ENCODE peak calls at places on chromosomes 1 and 21, in eight cellular contexts. One of them, this sample, is unnamed.

GRCh38 chr21:17466166-17466565 is 46.7 kb upstream of the CXADR start:
- DNase-seq in M059J: peak
- DNase-seq in SW480: peak
- DNase-seq in C1 segment of cervical spinal cord: no peak
- DNase-seq in NCI-H2171 treated with DMSO at 0.1 percent for 48 hours: no peak
- DNase-seq in WTC11: no peak
- DNase-seq in heart right ventricle: no peak
- DNase-seq in right cardiac atrium: no peak
- DNase-seq in this sample: no peak

GRCh38 chr1:53946252-53947171 is at the start of gene LRRC42:
- DNase-seq in M059J: no peak
- DNase-seq in SW480: no peak
- DNase-seq in C1 segment of cervical spinal cord: no peak
- DNase-seq in NCI-H2171 treated with DMSO at 0.1 percent for 48 hours: no peak
- DNase-seq in WTC11: no peak
- DNase-seq in heart right ventricle: no peak
- DNase-seq in right cardiac atrium: no peak
- DNase-seq in this sample: no peak

GRCh38 chr1:25802915-25803314 is 2.9 kb downstream of the SELENON start:
- DNase-seq in M059J: no peak
- DNase-seq in SW480: no peak
- DNase-seq in C1 segment of cervical spinal cord: no peak
- DNase-seq in NCI-H2171 treated with DMSO at 0.1 percent for 48 hours: peak
- DNase-seq in WTC11: no peak
- DNase-seq in heart right ventricle: no peak
- DNase-seq in right cardiac atrium: no peak
- DNase-seq in this sample: no peak

GRCh38 chr1:207581496-207582168 is 63.3 kb upstream of the CR1L start:
- DNase-seq in M059J: peak
- DNase-seq in SW480: no peak
- DNase-seq in C1 segment of cervical spinal cord: no peak
- DNase-seq in NCI-H2171 treated with DMSO at 0.1 percent for 48 hours: no peak
- DNase-seq in WTC11: no peak
- DNase-seq in heart right ventricle: no peak
- DNase-seq in right cardiac atrium: no peak
- DNase-seq in this sample: no peak

GRCh38 chr1:174032823-174033222 is 10.7 kb upstream of the RC3H1 start:
- DNase-seq in M059J: peak
- DNase-seq in SW480: no peak
- DNase-seq in C1 segment of cervical spinal cord: no peak
- DNase-seq in NCI-H2171 treated with DMSO at 0.1 percent for 48 hours: no peak
- DNase-seq in WTC11: no peak
- DNase-seq in heart right ventricle: no peak
- DNase-seq in right cardiac atrium: no peak
- DNase-seq in this sample: no peak

GRCh38 chr1:88001460-88001859 is 672.8 kb downstream of the LMO4 start:
- DNase-seq in M059J: peak
- DNase-seq in SW480: no peak
- DNase-seq in C1 segment of cervical spinal cord: no peak
- DNase-seq in NCI-H2171 treated with DMSO at 0.1 percent for 48 hours: no peak
- DNase-seq in WTC11: no peak
- DNase-seq in heart right ventricle: no peak
- DNase-seq in right cardiac atrium: no peak
- DNase-seq in this sample: peak

GRCh38 chr21:36976882-36977651 is 10.6 kb upstream of the HLCS start:
- DNase-seq in M059J: peak
- DNase-seq in SW480: peak
- DNase-seq in C1 segment of cervical spinal cord: no peak
- DNase-seq in NCI-H2171 treated with DMSO at 0.1 percent for 48 hours: peak
- DNase-seq in WTC11: peak
- DNase-seq in heart right ventricle: no peak
- DNase-seq in right cardiac atrium: no peak
- DNase-seq in this sample: no peak

GRCh38 chr1:28927442-28928305 is 13.3 kb downstream of the EPB41 start:
- DNase-seq in M059J: no peak
- DNase-seq in SW480: peak
- DNase-seq in C1 segment of cervical spinal cord: no peak
- DNase-seq in NCI-H2171 treated with DMSO at 0.1 percent for 48 hours: peak
- DNase-seq in WTC11: no peak
- DNase-seq in heart right ventricle: no peak
- DNase-seq in right cardiac atrium: no peak
- DNase-seq in this sample: no peak

GRCh38 chr1:235885654-235886238 is 19.0 kb upstream of the LYST start:
- DNase-seq in M059J: no peak
- DNase-seq in SW480: no peak
- DNase-seq in C1 segment of cervical spinal cord: no peak
- DNase-seq in NCI-H2171 treated with DMSO at 0.1 percent for 48 hours: no peak
- DNase-seq in WTC11: no peak
- DNase-seq in heart right ventricle: no peak
- DNase-seq in right cardiac atrium: no peak
- DNase-seq in this sample: no peak

GRCh38 chr1:6260961-6261614 is at the start of gene GPR153:
- DNase-seq in M059J: peak
- DNase-seq in SW480: peak
- DNase-seq in C1 segment of cervical spinal cord: no peak
- DNase-seq in NCI-H2171 treated with DMSO at 0.1 percent for 48 hours: peak
- DNase-seq in WTC11: no peak
- DNase-seq in heart right ventricle: peak
- DNase-seq in right cardiac atrium: peak
- DNase-seq in this sample: no peak

GRCh38 chr1:110069302-110070281 is 880 bp downstream of the ALX3 start:
- DNase-seq in M059J: no peak
- DNase-seq in SW480: no peak
- DNase-seq in C1 segment of cervical spinal cord: no peak
- DNase-seq in NCI-H2171 treated with DMSO at 0.1 percent for 48 hours: no peak
- DNase-seq in WTC11: peak
- DNase-seq in heart right ventricle: no peak
- DNase-seq in right cardiac atrium: no peak
- DNase-seq in this sample: no peak

GRCh38 chr1:208207388-208208131 is 36.6 kb downstream of the PLXNA2 start:
- DNase-seq in M059J: peak
- DNase-seq in SW480: no peak
- DNase-seq in C1 segment of cervical spinal cord: no peak
- DNase-seq in NCI-H2171 treated with DMSO at 0.1 percent for 48 hours: no peak
- DNase-seq in WTC11: no peak
- DNase-seq in heart right ventricle: peak
- DNase-seq in right cardiac atrium: peak
- DNase-seq in this sample: peak

GRCh38 chr1:230382060-230382491 is 44.1 kb downstream of the PGBD5 start:
- DNase-seq in M059J: peak
- DNase-seq in SW480: peak
- DNase-seq in C1 segment of cervical spinal cord: no peak
- DNase-seq in NCI-H2171 treated with DMSO at 0.1 percent for 48 hours: no peak
- DNase-seq in WTC11: peak
- DNase-seq in heart right ventricle: no peak
- DNase-seq in right cardiac atrium: no peak
- DNase-seq in this sample: peak

GRCh38 chr1:204282801-204283200 is 69.0 kb upstream of the GOLT1A start:
- DNase-seq in M059J: no peak
- DNase-seq in SW480: no peak
- DNase-seq in C1 segment of cervical spinal cord: no peak
- DNase-seq in NCI-H2171 treated with DMSO at 0.1 percent for 48 hours: no peak
- DNase-seq in WTC11: no peak
- DNase-seq in heart right ventricle: no peak
- DNase-seq in right cardiac atrium: no peak
- DNase-seq in this sample: no peak

GRCh38 chr1:160096491-160097116 is 1.8 kb downstream of the IGSF8 start:
- DNase-seq in M059J: peak
- DNase-seq in SW480: no peak
- DNase-seq in C1 segment of cervical spinal cord: no peak
- DNase-seq in NCI-H2171 treated with DMSO at 0.1 percent for 48 hours: no peak
- DNase-seq in WTC11: no peak
- DNase-seq in heart right ventricle: no peak
- DNase-seq in right cardiac atrium: peak
- DNase-seq in this sample: no peak

GRCh38 chr1:114320586-114320985 is 166.9 kb upstream of the SYT6 start:
- DNase-seq in M059J: peak
- DNase-seq in SW480: no peak
- DNase-seq in C1 segment of cervical spinal cord: no peak
- DNase-seq in NCI-H2171 treated with DMSO at 0.1 percent for 48 hours: no peak
- DNase-seq in WTC11: no peak
- DNase-seq in heart right ventricle: no peak
- DNase-seq in right cardiac atrium: no peak
- DNase-seq in this sample: no peak

GRCh38 chr1:1847501-1848289 is 43.2 kb downstream of the GNB1 start:
- DNase-seq in M059J: no peak
- DNase-seq in SW480: no peak
- DNase-seq in C1 segment of cervical spinal cord: no peak
- DNase-seq in NCI-H2171 treated with DMSO at 0.1 percent for 48 hours: no peak
- DNase-seq in WTC11: no peak
- DNase-seq in heart right ventricle: no peak
- DNase-seq in right cardiac atrium: no peak
- DNase-seq in this sample: no peak

GRCh38 chr21:32611471-32611997 is 643 bp downstream of the CFAP298 start:
- DNase-seq in M059J: peak
- DNase-seq in SW480: peak
- DNase-seq in C1 segment of cervical spinal cord: no peak
- DNase-seq in NCI-H2171 treated with DMSO at 0.1 percent for 48 hours: peak
- DNase-seq in WTC11: no peak
- DNase-seq in heart right ventricle: peak
- DNase-seq in right cardiac atrium: no peak
- DNase-seq in this sample: no peak

GRCh38 chr1:159005676-159006075 is 4.0 kb upstream of the IFI16 start:
- DNase-seq in M059J: no peak
- DNase-seq in SW480: no peak
- DNase-seq in C1 segment of cervical spinal cord: no peak
- DNase-seq in NCI-H2171 treated with DMSO at 0.1 percent for 48 hours: no peak
- DNase-seq in WTC11: no peak
- DNase-seq in heart right ventricle: no peak
- DNase-seq in right cardiac atrium: peak
- DNase-seq in this sample: no peak

GRCh38 chr1:244087611-244088010 is 36.5 kb downstream of the ZBTB18 start:
- DNase-seq in M059J: no peak
- DNase-seq in SW480: no peak
- DNase-seq in C1 segment of cervical spinal cord: no peak
- DNase-seq in NCI-H2171 treated with DMSO at 0.1 percent for 48 hours: peak
- DNase-seq in WTC11: no peak
- DNase-seq in heart right ventricle: no peak
- DNase-seq in right cardiac atrium: no peak
- DNase-seq in this sample: no peak

GRCh38 chr21:46498335-46499050 is 39.8 kb downstream of the DIP2A start:
- DNase-seq in M059J: peak
- DNase-seq in SW480: peak
- DNase-seq in C1 segment of cervical spinal cord: no peak
- DNase-seq in NCI-H2171 treated with DMSO at 0.1 percent for 48 hours: no peak
- DNase-seq in WTC11: no peak
- DNase-seq in heart right ventricle: no peak
- DNase-seq in right cardiac atrium: no peak
- DNase-seq in this sample: no peak

GRCh38 chr1:226223786-226224244 is 351 bp downstream of the MIXL1 start:
- DNase-seq in M059J: no peak
- DNase-seq in SW480: peak
- DNase-seq in C1 segment of cervical spinal cord: no peak
- DNase-seq in NCI-H2171 treated with DMSO at 0.1 percent for 48 hours: peak
- DNase-seq in WTC11: peak
- DNase-seq in heart right ventricle: no peak
- DNase-seq in right cardiac atrium: no peak
- DNase-seq in this sample: no peak

GRCh38 chr1:79667848-79668696 is 661.5 kb upstream of the ADGRL4 start:
- DNase-seq in M059J: no peak
- DNase-seq in SW480: no peak
- DNase-seq in C1 segment of cervical spinal cord: no peak
- DNase-seq in NCI-H2171 treated with DMSO at 0.1 percent for 48 hours: no peak
- DNase-seq in WTC11: no peak
- DNase-seq in heart right ventricle: no peak
- DNase-seq in right cardiac atrium: no peak
- DNase-seq in this sample: no peak

GRCh38 chr1:236024655-236025054 is 40.2 kb downstream of the NID1 start:
- DNase-seq in M059J: no peak
- DNase-seq in SW480: no peak
- DNase-seq in C1 segment of cervical spinal cord: no peak
- DNase-seq in NCI-H2171 treated with DMSO at 0.1 percent for 48 hours: no peak
- DNase-seq in WTC11: no peak
- DNase-seq in heart right ventricle: no peak
- DNase-seq in right cardiac atrium: no peak
- DNase-seq in this sample: no peak

GRCh38 chr1:21818661-21819060 is 6.6 kb downstream of the LDLRAD2 start:
- DNase-seq in M059J: no peak
- DNase-seq in SW480: peak
- DNase-seq in C1 segment of cervical spinal cord: no peak
- DNase-seq in NCI-H2171 treated with DMSO at 0.1 percent for 48 hours: no peak
- DNase-seq in WTC11: peak
- DNase-seq in heart right ventricle: peak
- DNase-seq in right cardiac atrium: peak
- DNase-seq in this sample: no peak

GRCh38 chr1:185044981-185045792 is at the start of gene RNF2:
- DNase-seq in M059J: peak
- DNase-seq in SW480: peak
- DNase-seq in C1 segment of cervical spinal cord: peak
- DNase-seq in NCI-H2171 treated with DMSO at 0.1 percent for 48 hours: peak
- DNase-seq in WTC11: peak
- DNase-seq in heart right ventricle: peak
- DNase-seq in right cardiac atrium: peak
- DNase-seq in this sample: peak

GRCh38 chr21:24705201-24705600 is 902.1 kb downstream of the MRPL39 start:
- DNase-seq in M059J: no peak
- DNase-seq in SW480: no peak
- DNase-seq in C1 segment of cervical spinal cord: no peak
- DNase-seq in NCI-H2171 treated with DMSO at 0.1 percent for 48 hours: no peak
- DNase-seq in WTC11: no peak
- DNase-seq in heart right ventricle: no peak
- DNase-seq in right cardiac atrium: no peak
- DNase-seq in this sample: no peak

GRCh38 chr1:94865369-94865768 is 45.2 kb downstream of the SLC44A3 start:
- DNase-seq in M059J: peak
- DNase-seq in SW480: no peak
- DNase-seq in C1 segment of cervical spinal cord: no peak
- DNase-seq in NCI-H2171 treated with DMSO at 0.1 percent for 48 hours: no peak
- DNase-seq in WTC11: no peak
- DNase-seq in heart right ventricle: no peak
- DNase-seq in right cardiac atrium: no peak
- DNase-seq in this sample: no peak

GRCh38 chr21:39336457-39337008 is 12.4 kb downstream of the HMGN1 start:
- DNase-seq in M059J: no peak
- DNase-seq in SW480: no peak
- DNase-seq in C1 segment of cervical spinal cord: no peak
- DNase-seq in NCI-H2171 treated with DMSO at 0.1 percent for 48 hours: no peak
- DNase-seq in WTC11: no peak
- DNase-seq in heart right ventricle: no peak
- DNase-seq in right cardiac atrium: no peak
- DNase-seq in this sample: no peak

GRCh38 chr1:150619576-150620509 is 9.6 kb downstream of the ENSA start:
- DNase-seq in M059J: peak
- DNase-seq in SW480: peak
- DNase-seq in C1 segment of cervical spinal cord: no peak
- DNase-seq in NCI-H2171 treated with DMSO at 0.1 percent for 48 hours: peak
- DNase-seq in WTC11: no peak
- DNase-seq in heart right ventricle: no peak
- DNase-seq in right cardiac atrium: no peak
- DNase-seq in this sample: no peak

GRCh38 chr1:31742462-31743212 is 21.5 kb downstream of the ADGRB2 start:
- DNase-seq in M059J: no peak
- DNase-seq in SW480: no peak
- DNase-seq in C1 segment of cervical spinal cord: no peak
- DNase-seq in NCI-H2171 treated with DMSO at 0.1 percent for 48 hours: no peak
- DNase-seq in WTC11: peak
- DNase-seq in heart right ventricle: no peak
- DNase-seq in right cardiac atrium: no peak
- DNase-seq in this sample: no peak

GRCh38 chr1:202806845-202807366 is 1.3 kb downstream of the KDM5B start:
- DNase-seq in M059J: peak
- DNase-seq in SW480: no peak
- DNase-seq in C1 segment of cervical spinal cord: peak
- DNase-seq in NCI-H2171 treated with DMSO at 0.1 percent for 48 hours: peak
- DNase-seq in WTC11: peak
- DNase-seq in heart right ventricle: peak
- DNase-seq in right cardiac atrium: peak
- DNase-seq in this sample: no peak

GRCh38 chr1:110100335-110100734 is 11.9 kb upstream of the UBL4B start:
- DNase-seq in M059J: no peak
- DNase-seq in SW480: no peak
- DNase-seq in C1 segment of cervical spinal cord: no peak
- DNase-seq in NCI-H2171 treated with DMSO at 0.1 percent for 48 hours: no peak
- DNase-seq in WTC11: no peak
- DNase-seq in heart right ventricle: no peak
- DNase-seq in right cardiac atrium: no peak
- DNase-seq in this sample: no peak

GRCh38 chr21:42229676-42230075 is 10.7 kb downstream of the ABCG1 start:
- DNase-seq in M059J: no peak
- DNase-seq in SW480: no peak
- DNase-seq in C1 segment of cervical spinal cord: no peak
- DNase-seq in NCI-H2171 treated with DMSO at 0.1 percent for 48 hours: no peak
- DNase-seq in WTC11: no peak
- DNase-seq in heart right ventricle: no peak
- DNase-seq in right cardiac atrium: no peak
- DNase-seq in this sample: no peak

This sample was measured in kidney epithelial cell.